ENCODE peak calls at places on chromosome 7, in seven cellular contexts. One of them, this sample, is unnamed.

GRCh38 chr7:85229544-85229943 is 42.7 kb upstream of the SEMA3D start:
- DNase-seq in substantia nigra: no peak
- DNase-seq in activated naive CD8-positive, alpha-beta T cell treated with anti-CD3 and anti-CD28 coated beads, Interleukin-2, amount 10 ng/mL, durations not matched to agents 7 days and 5 days: no peak
- DNase-seq in GOT3: no peak
- DNase-seq in NCI-H2081: no peak
- DNase-seq in ovary: no peak
- DNase-seq in mesendoderm: no peak
- DNase-seq in this sample: no peak

GRCh38 chr7:38629621-38630020 is 1.6 kb downstream of the AMPH start:
- DNase-seq in substantia nigra: no peak
- DNase-seq in activated naive CD8-positive, alpha-beta T cell treated with anti-CD3 and anti-CD28 coated beads, Interleukin-2, amount 10 ng/mL, durations not matched to agents 7 days and 5 days: no peak
- DNase-seq in GOT3: no peak
- DNase-seq in NCI-H2081: no peak
- DNase-seq in ovary: no peak
- DNase-seq in mesendoderm: no peak
- DNase-seq in this sample: no peak

GRCh38 chr7:110669410-110669809 is 421.5 kb upstream of the LRRN3 start:
- DNase-seq in substantia nigra: no peak
- DNase-seq in activated naive CD8-positive, alpha-beta T cell treated with anti-CD3 and anti-CD28 coated beads, Interleukin-2, amount 10 ng/mL, durations not matched to agents 7 days and 5 days: no peak
- DNase-seq in GOT3: no peak
- DNase-seq in NCI-H2081: no peak
- DNase-seq in ovary: no peak
- DNase-seq in mesendoderm: no peak
- DNase-seq in this sample: no peak

GRCh38 chr7:132650498-132650897 is 74.2 kb upstream of the PLXNA4 start:
- DNase-seq in substantia nigra: no peak
- DNase-seq in activated naive CD8-positive, alpha-beta T cell treated with anti-CD3 and anti-CD28 coated beads, Interleukin-2, amount 10 ng/mL, durations not matched to agents 7 days and 5 days: no peak
- DNase-seq in GOT3: no peak
- DNase-seq in NCI-H2081: no peak
- DNase-seq in ovary: no peak
- DNase-seq in mesendoderm: peak; percentile 97
- DNase-seq in this sample: no peak

GRCh38 chr7:24851791-24852190 is 94.5 kb upstream of the GSDME start:
- DNase-seq in substantia nigra: no peak
- DNase-seq in activated naive CD8-positive, alpha-beta T cell treated with anti-CD3 and anti-CD28 coated beads, Interleukin-2, amount 10 ng/mL, durations not matched to agents 7 days and 5 days: no peak
- DNase-seq in GOT3: no peak
- DNase-seq in NCI-H2081: no peak
- DNase-seq in ovary: no peak
- DNase-seq in mesendoderm: peak; percentile 57
- DNase-seq in this sample: no peak

GRCh38 chr7:105776986-105777910 is 99.2 kb downstream of the ATXN7L1 start:
- DNase-seq in substantia nigra: no peak
- DNase-seq in activated naive CD8-positive, alpha-beta T cell treated with anti-CD3 and anti-CD28 coated beads, Interleukin-2, amount 10 ng/mL, durations not matched to agents 7 days and 5 days: no peak
- DNase-seq in GOT3: no peak
- DNase-seq in NCI-H2081: no peak
- DNase-seq in ovary: no peak
- DNase-seq in mesendoderm: peak; percentile 74
- DNase-seq in this sample: no peak

GRCh38 chr7:121605297-121605640 is 209.2 kb upstream of the FAM3C start:
- DNase-seq in substantia nigra: no peak
- DNase-seq in activated naive CD8-positive, alpha-beta T cell treated with anti-CD3 and anti-CD28 coated beads, Interleukin-2, amount 10 ng/mL, durations not matched to agents 7 days and 5 days: no peak
- DNase-seq in GOT3: no peak
- DNase-seq in NCI-H2081: no peak
- DNase-seq in ovary: no peak
- DNase-seq in mesendoderm: no peak
- DNase-seq in this sample: no peak

GRCh38 chr7:24910551-24911212 is 69.3 kb downstream of the OSBPL3 start:
- DNase-seq in substantia nigra: no peak
- DNase-seq in activated naive CD8-positive, alpha-beta T cell treated with anti-CD3 and anti-CD28 coated beads, Interleukin-2, amount 10 ng/mL, durations not matched to agents 7 days and 5 days: no peak
- DNase-seq in GOT3: no peak
- DNase-seq in NCI-H2081: no peak
- DNase-seq in ovary: no peak
- DNase-seq in mesendoderm: peak; percentile 72
- DNase-seq in this sample: no peak

GRCh38 chr7:99459087-99459486 is 6.9 kb downstream of the ATP5MF start:
- DNase-seq in substantia nigra: no peak
- DNase-seq in activated naive CD8-positive, alpha-beta T cell treated with anti-CD3 and anti-CD28 coated beads, Interleukin-2, amount 10 ng/mL, durations not matched to agents 7 days and 5 days: no peak
- DNase-seq in GOT3: no peak
- DNase-seq in NCI-H2081: no peak
- DNase-seq in ovary: no peak
- DNase-seq in mesendoderm: peak; percentile 58
- DNase-seq in this sample: no peak

GRCh38 chr7:118492466-118492865 is 268.0 kb downstream of the ANKRD7 start:
- DNase-seq in substantia nigra: no peak
- DNase-seq in activated naive CD8-positive, alpha-beta T cell treated with anti-CD3 and anti-CD28 coated beads, Interleukin-2, amount 10 ng/mL, durations not matched to agents 7 days and 5 days: no peak
- DNase-seq in GOT3: no peak
- DNase-seq in NCI-H2081: peak; percentile 38
- DNase-seq in ovary: no peak
- DNase-seq in mesendoderm: peak; percentile 26
- DNase-seq in this sample: no peak

GRCh38 chr7:47518827-47519226 is 63.1 kb downstream of the TNS3 start:
- DNase-seq in substantia nigra: no peak
- DNase-seq in activated naive CD8-positive, alpha-beta T cell treated with anti-CD3 and anti-CD28 coated beads, Interleukin-2, amount 10 ng/mL, durations not matched to agents 7 days and 5 days: no peak
- DNase-seq in GOT3: no peak
- DNase-seq in NCI-H2081: no peak
- DNase-seq in ovary: no peak
- DNase-seq in mesendoderm: no peak
- DNase-seq in this sample: no peak

GRCh38 chr7:8014399-8014798 is 45.8 kb downstream of the GLCCI1 start:
- DNase-seq in substantia nigra: no peak
- DNase-seq in activated naive CD8-positive, alpha-beta T cell treated with anti-CD3 and anti-CD28 coated beads, Interleukin-2, amount 10 ng/mL, durations not matched to agents 7 days and 5 days: no peak
- DNase-seq in GOT3: no peak
- DNase-seq in NCI-H2081: no peak
- DNase-seq in ovary: no peak
- DNase-seq in mesendoderm: no peak
- DNase-seq in this sample: no peak

GRCh38 chr7:17769918-17770317 is 170.4 kb downstream of the SNX13 start:
- DNase-seq in substantia nigra: peak; percentile 57
- DNase-seq in activated naive CD8-positive, alpha-beta T cell treated with anti-CD3 and anti-CD28 coated beads, Interleukin-2, amount 10 ng/mL, durations not matched to agents 7 days and 5 days: peak; percentile 35
- DNase-seq in GOT3: peak; percentile 15
- DNase-seq in NCI-H2081: peak; percentile 70
- DNase-seq in ovary: peak; percentile 49
- DNase-seq in mesendoderm: peak; percentile 81
- DNase-seq in this sample: peak; percentile 59

GRCh38 chr7:27994639-27995038 is 186.0 kb downstream of the JAZF1 start:
- DNase-seq in substantia nigra: no peak
- DNase-seq in activated naive CD8-positive, alpha-beta T cell treated with anti-CD3 and anti-CD28 coated beads, Interleukin-2, amount 10 ng/mL, durations not matched to agents 7 days and 5 days: no peak
- DNase-seq in GOT3: no peak
- DNase-seq in NCI-H2081: peak; percentile 9
- DNase-seq in ovary: no peak
- DNase-seq in mesendoderm: no peak
- DNase-seq in this sample: no peak

GRCh38 chr7:2037805-2038635 is 194.7 kb downstream of the MAD1L1 start:
- DNase-seq in substantia nigra: no peak
- DNase-seq in activated naive CD8-positive, alpha-beta T cell treated with anti-CD3 and anti-CD28 coated beads, Interleukin-2, amount 10 ng/mL, durations not matched to agents 7 days and 5 days: peak; percentile 50
- DNase-seq in GOT3: no peak
- DNase-seq in NCI-H2081: no peak
- DNase-seq in ovary: peak; percentile 82
- DNase-seq in mesendoderm: peak; percentile 13
- DNase-seq in this sample: no peak

GRCh38 chr7:13834328-13834761 is 155.1 kb downstream of the ETV1 start:
- DNase-seq in substantia nigra: no peak
- DNase-seq in activated naive CD8-positive, alpha-beta T cell treated with anti-CD3 and anti-CD28 coated beads, Interleukin-2, amount 10 ng/mL, durations not matched to agents 7 days and 5 days: no peak
- DNase-seq in GOT3: no peak
- DNase-seq in NCI-H2081: no peak
- DNase-seq in ovary: no peak
- DNase-seq in mesendoderm: peak; percentile 92
- DNase-seq in this sample: no peak

GRCh38 chr7:158716802-158717201 is 12.2 kb upstream of the NCAPG2 start:
- DNase-seq in substantia nigra: no peak
- DNase-seq in activated naive CD8-positive, alpha-beta T cell treated with anti-CD3 and anti-CD28 coated beads, Interleukin-2, amount 10 ng/mL, durations not matched to agents 7 days and 5 days: no peak
- DNase-seq in GOT3: no peak
- DNase-seq in NCI-H2081: no peak
- DNase-seq in ovary: no peak
- DNase-seq in mesendoderm: no peak
- DNase-seq in this sample: no peak

GRCh38 chr7:30530373-30530772 is 25.7 kb upstream of the GGCT start:
- DNase-seq in substantia nigra: no peak
- DNase-seq in activated naive CD8-positive, alpha-beta T cell treated with anti-CD3 and anti-CD28 coated beads, Interleukin-2, amount 10 ng/mL, durations not matched to agents 7 days and 5 days: no peak
- DNase-seq in GOT3: no peak
- DNase-seq in NCI-H2081: no peak
- DNase-seq in ovary: no peak
- DNase-seq in mesendoderm: no peak
- DNase-seq in this sample: no peak

GRCh38 chr7:92436843-92437445 is 10.3 kb upstream of the GATAD1 start:
- DNase-seq in substantia nigra: no peak
- DNase-seq in activated naive CD8-positive, alpha-beta T cell treated with anti-CD3 and anti-CD28 coated beads, Interleukin-2, amount 10 ng/mL, durations not matched to agents 7 days and 5 days: no peak
- DNase-seq in GOT3: no peak
- DNase-seq in NCI-H2081: no peak
- DNase-seq in ovary: no peak
- DNase-seq in mesendoderm: no peak
- DNase-seq in this sample: no peak